ENCODE peak calls at places on chromosomes 12 and 14, in four cellular contexts. One of them, this sample, is unnamed.

GRCh38 chr14:95126906-95127530 is 30.3 kb downstream of the DICER1 start:
- DNase-seq in IMR-90: peak; percentile 76
- DNase-seq in heart left ventricle: no peak
- DNase-seq in naive thymus-derived CD4-positive, alpha-beta T cell: no peak
- DNase-seq in this sample: no peak

GRCh38 chr12:17192721-17193120 is 586.8 kb upstream of the LMO3 start:
- DNase-seq in naive thymus-derived CD4-positive, alpha-beta T cell: no peak
- DNase-seq in heart left ventricle: no peak
- DNase-seq in IMR-90: no peak
- DNase-seq in this sample: no peak

GRCh38 chr12:41061189-41061588 is 126.9 kb upstream of the PDZRN4 start:
- DNase-seq in IMR-90: no peak
- DNase-seq in naive thymus-derived CD4-positive, alpha-beta T cell: no peak
- DNase-seq in heart left ventricle: no peak
- DNase-seq in this sample: no peak

GRCh38 chr14:103260629-103261124 is 73.4 kb upstream of the EIF5 start:
- DNase-seq in naive thymus-derived CD4-positive, alpha-beta T cell: no peak
- DNase-seq in heart left ventricle: peak; percentile 67
- DNase-seq in IMR-90: peak; percentile 63
- DNase-seq in this sample: peak; percentile 68

GRCh38 chr14:74202113-74202512 is 37.1 kb upstream of the VSX2 start:
- DNase-seq in IMR-90: no peak
- DNase-seq in naive thymus-derived CD4-positive, alpha-beta T cell: no peak
- DNase-seq in heart left ventricle: no peak
- DNase-seq in this sample: no peak

GRCh38 chr12:69987453-69988102 is 162.6 kb downstream of the MYRFL start:
- DNase-seq in naive thymus-derived CD4-positive, alpha-beta T cell: no peak
- DNase-seq in heart left ventricle: no peak
- DNase-seq in IMR-90: peak; percentile 94
- DNase-seq in this sample: peak; percentile 88

GRCh38 chr12:106879612-106880011 is 76.1 kb upstream of the TMEM263 start:
- DNase-seq in naive thymus-derived CD4-positive, alpha-beta T cell: no peak
- DNase-seq in IMR-90: no peak
- DNase-seq in heart left ventricle: no peak
- DNase-seq in this sample: no peak

GRCh38 chr12:56449622-56449984 is 377 bp upstream of the TIMELESS start:
- DNase-seq in IMR-90: no peak
- DNase-seq in naive thymus-derived CD4-positive, alpha-beta T cell: no peak
- DNase-seq in heart left ventricle: no peak
- DNase-seq in this sample: no peak

GRCh38 chr12:14373202-14373601 is 7.7 kb downstream of the ATF7IP start:
- DNase-seq in naive thymus-derived CD4-positive, alpha-beta T cell: no peak
- DNase-seq in heart left ventricle: no peak
- DNase-seq in IMR-90: peak; percentile 84
- DNase-seq in this sample: peak; percentile 53

GRCh38 chr12:50637870-50638481 is 125.9 kb upstream of the ATF1 start:
- DNase-seq in IMR-90: peak; percentile 69
- DNase-seq in heart left ventricle: no peak
- DNase-seq in naive thymus-derived CD4-positive, alpha-beta T cell: peak; percentile 39
- DNase-seq in this sample: peak; percentile 70

GRCh38 chr12:9340422-9341259 is 132.4 kb upstream of the PZP start:
- DNase-seq in IMR-90: peak; percentile 92
- DNase-seq in naive thymus-derived CD4-positive, alpha-beta T cell: no peak
- DNase-seq in heart left ventricle: no peak
- DNase-seq in this sample: peak; percentile 92

GRCh38 chr14:75293920-75294648 is 15.5 kb downstream of the FOS start:
- DNase-seq in IMR-90: peak; percentile 95
- DNase-seq in heart left ventricle: peak; percentile 96
- DNase-seq in naive thymus-derived CD4-positive, alpha-beta T cell: peak; percentile 94
- DNase-seq in this sample: peak; percentile 98

GRCh38 chr12:97471194-97471593 is 8.6 kb downstream of the RMST start:
- DNase-seq in heart left ventricle: no peak
- DNase-seq in IMR-90: no peak
- DNase-seq in naive thymus-derived CD4-positive, alpha-beta T cell: no peak
- DNase-seq in this sample: no peak

GRCh38 chr12:52082026-52082667 is 2.6 kb downstream of the SMIM41 start:
- DNase-seq in IMR-90: peak; percentile 61
- DNase-seq in heart left ventricle: peak; percentile 82
- DNase-seq in naive thymus-derived CD4-positive, alpha-beta T cell: no peak
- DNase-seq in this sample: peak; percentile 87

GRCh38 chr14:95547272-95547625 is 12.4 kb downstream of the GLRX5 start:
- DNase-seq in heart left ventricle: no peak
- DNase-seq in IMR-90: no peak
- DNase-seq in naive thymus-derived CD4-positive, alpha-beta T cell: no peak
- DNase-seq in this sample: no peak

GRCh38 chr12:124847113-124847512 is 16.6 kb downstream of the SCARB1 start:
- DNase-seq in heart left ventricle: no peak
- DNase-seq in naive thymus-derived CD4-positive, alpha-beta T cell: no peak
- DNase-seq in IMR-90: no peak
- DNase-seq in this sample: peak; percentile 56

GRCh38 chr12:49636979-49637378 is 13.6 kb downstream of the PRPF40B start:
- DNase-seq in IMR-90: peak; percentile 68
- DNase-seq in naive thymus-derived CD4-positive, alpha-beta T cell: peak; percentile 71
- DNase-seq in heart left ventricle: peak; percentile 65
- DNase-seq in this sample: peak; percentile 67

GRCh38 chr12:113861708-113862312 is 104.3 kb downstream of the RBM19 start:
- DNase-seq in naive thymus-derived CD4-positive, alpha-beta T cell: no peak
- DNase-seq in IMR-90: peak; percentile 27
- DNase-seq in heart left ventricle: no peak
- DNase-seq in this sample: no peak

DNA sequence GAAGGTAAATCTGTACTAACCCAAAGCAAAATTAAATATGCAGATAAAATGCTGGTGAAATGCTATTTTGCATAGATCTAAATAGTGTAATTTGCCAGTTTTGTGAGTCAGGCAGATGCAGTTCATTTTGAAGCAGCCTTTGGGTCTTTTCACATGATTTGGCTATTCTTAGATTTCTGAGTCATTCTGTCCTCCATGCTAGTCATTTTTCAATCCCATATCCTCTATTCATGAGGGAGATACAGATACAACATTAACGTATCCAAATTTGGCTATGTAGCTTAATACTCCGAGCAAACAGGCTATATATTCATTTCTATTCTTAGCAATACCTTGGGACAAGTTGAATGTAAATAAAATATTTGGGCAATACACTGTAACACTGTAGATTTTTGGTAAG is 270.8 kb upstream of the PDE3A start:
- DNase-seq in heart left ventricle: no peak
- DNase-seq in IMR-90: peak; percentile 75
- DNase-seq in naive thymus-derived CD4-positive, alpha-beta T cell: no peak
- DNase-seq in this sample: peak; percentile 28
- H3K4me3 ChIP-seq in heart left ventricle: no peak overlapping the region
- H3K4me3 ChIP-seq in IMR-90: no peak overlapping the region
- H3K4me3 ChIP-seq in naive thymus-derived CD4-positive, alpha-beta T cell: no peak overlapping the region
- H3K4me3 ChIP-seq in this sample: no peak overlapping the region

DNA sequence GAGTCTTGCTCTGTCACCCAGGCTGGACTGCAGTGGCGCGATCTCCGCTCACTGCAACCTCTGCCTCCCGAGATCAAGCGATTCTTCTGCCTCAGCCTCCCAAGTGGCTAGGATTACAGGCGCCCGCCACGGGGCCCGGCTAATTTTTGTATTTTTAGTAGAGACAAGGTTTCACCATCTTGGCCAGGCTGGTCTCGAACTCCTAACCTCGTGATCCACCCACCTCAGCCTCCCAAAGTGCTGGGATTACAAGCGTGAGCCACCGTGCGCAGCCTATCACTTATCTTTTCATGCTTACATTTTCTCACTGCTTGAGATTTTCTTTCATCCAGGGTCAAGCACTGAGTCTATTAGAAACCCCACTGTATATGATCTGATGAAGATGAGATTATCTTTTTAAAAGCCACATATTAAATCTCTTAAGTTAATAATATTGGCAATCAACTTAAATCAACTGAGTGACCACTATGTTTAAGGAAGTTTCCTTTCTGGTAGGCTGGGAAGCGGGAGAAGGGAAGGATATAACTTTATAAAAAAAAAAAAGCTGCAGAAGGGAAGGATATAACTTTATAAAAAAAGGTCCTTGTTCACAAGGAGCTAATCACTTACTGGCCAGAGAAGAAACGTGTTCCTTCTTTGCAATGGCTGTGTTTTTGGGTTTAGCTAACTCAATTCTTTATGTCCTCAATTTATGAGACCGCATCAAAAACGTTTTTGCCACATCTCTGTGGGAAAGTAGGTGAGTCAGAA is 1.3 kb upstream of the MDM2 start:
- DNase-seq in heart left ventricle: no peak
- DNase-seq in naive thymus-derived CD4-positive, alpha-beta T cell: no peak
- DNase-seq in IMR-90: no peak
- DNase-seq in this sample: no peak
- H3K4me3 ChIP-seq in heart left ventricle: peak overlapping the region; percentile 98
- H3K4me3 ChIP-seq in naive thymus-derived CD4-positive, alpha-beta T cell: no peak overlapping the region
- H3K4me3 ChIP-seq in IMR-90: no peak overlapping the region
- H3K4me3 ChIP-seq in this sample: no peak overlapping the region

GRCh38 chr14:51654549-51654879 is 2.8 kb downstream of the FRMD6 start:
- DNase-seq in IMR-90: no peak
- DNase-seq in naive thymus-derived CD4-positive, alpha-beta T cell: no peak
- DNase-seq in heart left ventricle: no peak
- DNase-seq in this sample: no peak
- H3K4me3 ChIP-seq in IMR-90: peak overlapping the region; percentile 79
- H3K4me3 ChIP-seq in naive thymus-derived CD4-positive, alpha-beta T cell: no peak overlapping the region
- H3K4me3 ChIP-seq in heart left ventricle: peak overlapping the region; percentile 87
- H3K4me3 ChIP-seq in this sample: peak overlapping the region; percentile 98

GRCh38 chr12:7090222-7090998 is 1.8 kb downstream of the C1R start:
- DNase-seq in naive thymus-derived CD4-positive, alpha-beta T cell: no peak
- DNase-seq in IMR-90: peak; percentile 55
- DNase-seq in heart left ventricle: no peak
- DNase-seq in this sample: peak; percentile 12

GRCh38 chr12:7091660-7092228 is 501 bp downstream of the C1R start:
- DNase-seq in naive thymus-derived CD4-positive, alpha-beta T cell: no peak
- DNase-seq in IMR-90: no peak
- DNase-seq in heart left ventricle: peak; percentile 59
- DNase-seq in this sample: peak; percentile 16

GRCh38 chr12:7089196-7089871 is 2.9 kb downstream of the C1R start:
- DNase-seq in IMR-90: no peak
- DNase-seq in naive thymus-derived CD4-positive, alpha-beta T cell: no peak
- DNase-seq in heart left ventricle: no peak
- DNase-seq in this sample: no peak

GRCh38 chr12:7092229-7092985 is at the start of gene C1R:
- DNase-seq in IMR-90: peak; percentile 92
- DNase-seq in heart left ventricle: peak; percentile 66
- DNase-seq in naive thymus-derived CD4-positive, alpha-beta T cell: peak; percentile 56
- DNase-seq in this sample: peak; percentile 92

DNA sequence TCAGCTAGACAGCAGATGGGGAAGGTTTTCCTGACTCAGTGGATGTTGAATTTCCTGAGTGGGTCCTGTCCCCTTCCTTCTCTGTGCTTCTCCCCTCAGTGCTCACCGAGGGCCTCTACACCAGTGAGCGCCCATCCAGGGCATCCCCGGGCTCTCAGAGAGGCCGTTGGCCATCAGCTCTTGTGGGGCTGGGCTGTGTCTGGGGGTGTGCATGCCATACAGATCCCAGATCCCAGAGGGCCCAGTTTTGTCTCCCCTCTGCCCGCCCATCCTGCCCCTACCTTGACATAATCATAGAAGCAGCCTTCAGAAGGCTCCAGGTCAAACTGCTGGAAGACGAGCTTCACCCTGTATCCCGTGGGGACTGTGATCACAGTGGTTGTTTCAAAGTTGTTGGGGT is 1.1 kb downstream of the C1R start:
- DNase-seq in heart left ventricle: no peak
- DNase-seq in IMR-90: no peak
- DNase-seq in naive thymus-derived CD4-positive, alpha-beta T cell: no peak
- DNase-seq in this sample: no peak
- H3K4me3 ChIP-seq in heart left ventricle: peak overlapping the region; percentile 57
- H3K4me3 ChIP-seq in IMR-90: peak overlapping the region; percentile 55
- H3K4me3 ChIP-seq in naive thymus-derived CD4-positive, alpha-beta T cell: no peak overlapping the region
- H3K4me3 ChIP-seq in this sample: peak overlapping the region; percentile 67

GRCh38 chr12:64824130-64824499 is 332 bp upstream of the TBC1D30 start:
- DNase-seq in IMR-90: no peak
- DNase-seq in heart left ventricle: no peak
- DNase-seq in naive thymus-derived CD4-positive, alpha-beta T cell: no peak
- DNase-seq in this sample: no peak

GRCh38 chr12:64824500-64825142 is at the start of gene TBC1D30:
- DNase-seq in naive thymus-derived CD4-positive, alpha-beta T cell: no peak
- DNase-seq in IMR-90: peak; percentile 2
- DNase-seq in heart left ventricle: peak; percentile 6
- DNase-seq in this sample: no peak

GRCh38 chr12:64828713-64829112 is 4.3 kb downstream of the TBC1D30 start:
- DNase-seq in naive thymus-derived CD4-positive, alpha-beta T cell: no peak
- DNase-seq in IMR-90: no peak
- DNase-seq in heart left ventricle: no peak
- DNase-seq in this sample: no peak

GRCh38 chr12:64825143-64826011 is 930 bp downstream of the TBC1D30 start:
- DNase-seq in IMR-90: no peak
- DNase-seq in naive thymus-derived CD4-positive, alpha-beta T cell: no peak
- DNase-seq in heart left ventricle: no peak
- DNase-seq in this sample: no peak

GRCh38 chr12:64826234-64826633 is 1.8 kb downstream of the TBC1D30 start:
- DNase-seq in naive thymus-derived CD4-positive, alpha-beta T cell: peak; percentile 26
- DNase-seq in heart left ventricle: peak; percentile 39
- DNase-seq in IMR-90: peak; percentile 45
- DNase-seq in this sample: peak; percentile 41
- H3K4me3 ChIP-seq in naive thymus-derived CD4-positive, alpha-beta T cell: peak overlapping the region; percentile 31
- H3K4me3 ChIP-seq in heart left ventricle: no peak overlapping the region
- H3K4me3 ChIP-seq in IMR-90: no peak overlapping the region
- H3K4me3 ChIP-seq in this sample: no peak overlapping the region

DNA sequence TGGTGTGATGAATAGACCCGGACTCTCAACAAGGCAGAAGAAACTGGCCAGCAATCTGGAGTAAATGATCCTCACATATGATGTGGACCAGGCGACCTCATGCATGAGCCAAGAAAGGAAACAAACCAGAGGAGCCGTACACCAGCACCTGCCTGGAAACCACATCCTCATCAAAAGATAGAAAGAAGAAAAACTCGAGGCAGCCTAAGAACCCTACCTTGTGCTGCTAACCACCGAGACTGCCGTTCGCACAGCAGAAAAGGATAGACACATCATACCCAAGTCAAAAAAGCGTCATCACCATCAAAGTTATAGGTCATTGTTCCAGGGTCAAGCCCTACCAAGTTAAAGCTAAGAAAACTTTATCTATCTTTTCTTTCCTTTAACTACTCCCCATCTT is 66.7 kb downstream of the RESF1 start:
- DNase-seq in naive thymus-derived CD4-positive, alpha-beta T cell: peak; percentile 49
- DNase-seq in heart left ventricle: no peak
- DNase-seq in IMR-90: no peak
- DNase-seq in this sample: no peak
- H3K4me3 ChIP-seq in naive thymus-derived CD4-positive, alpha-beta T cell: no peak overlapping the region
- H3K4me3 ChIP-seq in heart left ventricle: no peak overlapping the region
- H3K4me3 ChIP-seq in IMR-90: no peak overlapping the region
- H3K4me3 ChIP-seq in this sample: no peak overlapping the region

This sample was measured in fibroblast of villous mesenchyme.